ENCODE peak calls at places on chromosomes 13 and 19, in seven cellular contexts. One of them, this sample, is unnamed.

GRCh38 chr13:33489563-33489962 is 204.0 kb upstream of the STARD13 start:
- DNase-seq in body of pancreas: no peak
- DNase-seq in brain microvascular endothelial cell: no peak
- DNase-seq in ascending aorta: no peak
- DNase-seq in heart left ventricle: no peak
- DNase-seq in astrocyte: no peak
- DNase-seq in foreskin fibroblast: no peak
- DNase-seq in this sample: no peak

GRCh38 chr19:41879080-41879479 is 2.0 kb downstream of the CD79A start:
- DNase-seq in brain microvascular endothelial cell: no peak
- DNase-seq in foreskin fibroblast: no peak
- DNase-seq in body of pancreas: no peak
- DNase-seq in heart left ventricle: no peak
- DNase-seq in astrocyte: no peak
- DNase-seq in ascending aorta: no peak
- DNase-seq in this sample: no peak

GRCh38 chr19:35299523-35300339 is 7.8 kb downstream of the MAG start:
- DNase-seq in body of pancreas: no peak
- DNase-seq in foreskin fibroblast: no peak
- DNase-seq in ascending aorta: no peak
- DNase-seq in astrocyte: no peak
- DNase-seq in brain microvascular endothelial cell: no peak
- DNase-seq in heart left ventricle: no peak
- DNase-seq in this sample: no peak

GRCh38 chr13:112441226-112441625 is 65.1 kb downstream of the SPACA7 start:
- DNase-seq in body of pancreas: no peak
- DNase-seq in ascending aorta: no peak
- DNase-seq in brain microvascular endothelial cell: no peak
- DNase-seq in astrocyte: no peak
- DNase-seq in foreskin fibroblast: no peak
- DNase-seq in heart left ventricle: no peak
- DNase-seq in this sample: no peak

GRCh38 chr13:43769552-43769951 is 17.2 kb downstream of the ENOX1 start:
- DNase-seq in brain microvascular endothelial cell: no peak
- DNase-seq in ascending aorta: no peak
- DNase-seq in foreskin fibroblast: no peak
- DNase-seq in astrocyte: no peak
- DNase-seq in body of pancreas: no peak
- DNase-seq in heart left ventricle: no peak
- DNase-seq in this sample: no peak

GRCh38 chr19:10762656-10763055 is 44.8 kb downstream of the DNM2 start:
- DNase-seq in body of pancreas: no peak
- DNase-seq in ascending aorta: no peak
- DNase-seq in brain microvascular endothelial cell: no peak
- DNase-seq in foreskin fibroblast: no peak
- DNase-seq in astrocyte: no peak
- DNase-seq in heart left ventricle: no peak
- DNase-seq in this sample: no peak

GRCh38 chr13:59445812-59446211 is 717.9 kb downstream of the DIAPH3 start:
- DNase-seq in heart left ventricle: no peak
- DNase-seq in foreskin fibroblast: no peak
- DNase-seq in astrocyte: no peak
- DNase-seq in body of pancreas: no peak
- DNase-seq in ascending aorta: no peak
- DNase-seq in brain microvascular endothelial cell: no peak
- DNase-seq in this sample: no peak

GRCh38 chr13:71540098-71540497 is 326.9 kb downstream of the DACH1 start:
- DNase-seq in foreskin fibroblast: no peak
- DNase-seq in heart left ventricle: no peak
- DNase-seq in body of pancreas: no peak
- DNase-seq in brain microvascular endothelial cell: no peak
- DNase-seq in ascending aorta: no peak
- DNase-seq in astrocyte: no peak
- DNase-seq in this sample: no peak

GRCh38 chr13:113152894-113153809 is 5.3 kb upstream of the PROZ start:
- DNase-seq in astrocyte: peak; percentile 22
- DNase-seq in heart left ventricle: peak; percentile 78
- DNase-seq in body of pancreas: peak; percentile 60
- DNase-seq in brain microvascular endothelial cell: peak; percentile 36
- DNase-seq in ascending aorta: peak; percentile 76
- DNase-seq in foreskin fibroblast: no peak
- DNase-seq in this sample: no peak

GRCh38 chr13:52851153-52851962 is 2.9 kb upstream of the PCDH8 start:
- DNase-seq in foreskin fibroblast: peak; percentile 12
- DNase-seq in heart left ventricle: peak; percentile 55
- DNase-seq in brain microvascular endothelial cell: no peak
- DNase-seq in body of pancreas: peak; percentile 23
- DNase-seq in ascending aorta: no peak
- DNase-seq in astrocyte: no peak
- DNase-seq in this sample: peak; percentile 85

GRCh38 chr13:52848455-52849190 is at the start of gene PCDH8:
- DNase-seq in ascending aorta: no peak
- DNase-seq in astrocyte: no peak
- DNase-seq in brain microvascular endothelial cell: no peak
- DNase-seq in heart left ventricle: no peak
- DNase-seq in body of pancreas: peak; percentile 24
- DNase-seq in foreskin fibroblast: no peak
- DNase-seq in this sample: no peak

GRCh38 chr13:52849727-52850395 is 1.4 kb upstream of the PCDH8 start:
- DNase-seq in brain microvascular endothelial cell: no peak
- DNase-seq in heart left ventricle: no peak
- DNase-seq in astrocyte: no peak
- DNase-seq in ascending aorta: no peak
- DNase-seq in body of pancreas: no peak
- DNase-seq in foreskin fibroblast: no peak
- DNase-seq in this sample: no peak

GRCh38 chr13:52852444-52852843 is 4.0 kb upstream of the PCDH8 start:
- DNase-seq in brain microvascular endothelial cell: no peak
- DNase-seq in heart left ventricle: no peak
- DNase-seq in astrocyte: no peak
- DNase-seq in body of pancreas: no peak
- DNase-seq in ascending aorta: no peak
- DNase-seq in foreskin fibroblast: no peak
- DNase-seq in this sample: no peak

GRCh38 chr13:52850396-52851152 is 2.1 kb upstream of the PCDH8 start:
- DNase-seq in brain microvascular endothelial cell: no peak
- DNase-seq in astrocyte: peak; percentile 4
- DNase-seq in ascending aorta: peak; percentile 73
- DNase-seq in foreskin fibroblast: peak; percentile 32
- DNase-seq in body of pancreas: peak; percentile 65
- DNase-seq in heart left ventricle: peak; percentile 84
- DNase-seq in this sample: no peak
- TF ChIP-seq CTCF in brain microvascular endothelial cell: peak; percentile 12
- TF ChIP-seq CTCF in astrocyte: no peak
- TF ChIP-seq CTCF in ascending aorta: no peak
- TF ChIP-seq CTCF in foreskin fibroblast: no peak
- TF ChIP-seq CTCF in body of pancreas: no peak
- TF ChIP-seq CTCF in heart left ventricle: peak; percentile 6
- TF ChIP-seq CTCF in this sample: peak; percentile 43

GRCh38 chr19:38210458-38210987 is 13.5 kb downstream of the DPF1 start:
- DNase-seq in foreskin fibroblast: no peak
- DNase-seq in heart left ventricle: peak; percentile 84
- DNase-seq in astrocyte: no peak
- DNase-seq in brain microvascular endothelial cell: no peak
- DNase-seq in body of pancreas: peak; percentile 29
- DNase-seq in ascending aorta: no peak
- DNase-seq in this sample: no peak
- H3K4me3 ChIP-seq in foreskin fibroblast: peak overlapping the region; percentile 25
- H3K4me3 ChIP-seq in heart left ventricle: peak overlapping the region; percentile 50
- H3K4me3 ChIP-seq in astrocyte: no peak overlapping the region
- H3K4me3 ChIP-seq in brain microvascular endothelial cell: peak overlapping the region; percentile 5
- H3K4me3 ChIP-seq in body of pancreas: no peak overlapping the region
- H3K4me3 ChIP-seq in ascending aorta: peak overlapping the region; percentile 55
- H3K4me3 ChIP-seq in this sample: no peak overlapping the region

DNA sequence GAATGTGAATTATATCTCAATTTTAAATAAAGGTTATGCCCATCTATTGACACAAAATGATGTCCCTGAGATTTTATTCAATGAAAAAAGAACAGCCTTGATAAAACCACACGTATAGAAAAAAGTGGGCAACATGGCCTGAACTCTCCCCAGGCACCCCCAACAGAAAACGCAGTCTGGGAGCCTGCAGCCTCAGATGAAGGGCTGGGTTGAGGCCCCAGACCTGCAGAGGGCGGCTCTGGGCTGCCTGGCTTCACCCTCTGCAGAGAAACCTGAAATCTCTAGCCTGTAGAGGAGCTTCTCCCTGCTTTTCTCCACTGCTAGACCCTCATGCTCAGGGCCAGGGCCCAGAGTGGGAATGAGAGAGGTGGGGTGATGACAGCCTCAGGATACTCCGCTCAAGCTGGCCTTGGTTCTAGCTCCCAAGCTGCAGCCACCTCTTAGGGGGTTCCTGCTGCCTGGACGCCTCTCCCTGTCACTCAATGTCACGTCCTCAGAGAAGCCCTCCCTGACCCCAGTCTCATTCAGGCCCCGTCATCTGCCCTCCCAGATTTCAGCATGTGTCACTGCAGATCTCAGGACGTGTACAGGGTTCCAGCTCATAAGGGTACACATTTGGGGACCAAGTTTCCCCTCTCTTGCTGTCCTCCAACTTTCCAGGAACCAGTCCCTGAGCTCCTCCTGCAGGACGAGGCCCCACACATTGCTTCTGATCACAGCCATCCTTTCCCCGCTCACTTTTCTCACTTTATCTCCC is 1.8 kb downstream of the MBD3 start:
- DNase-seq in ascending aorta: no peak
- DNase-seq in foreskin fibroblast: no peak
- DNase-seq in astrocyte: no peak
- DNase-seq in heart left ventricle: no peak
- DNase-seq in brain microvascular endothelial cell: no peak
- DNase-seq in body of pancreas: no peak
- DNase-seq in this sample: no peak
- TF ChIP-seq CTCF in ascending aorta: no peak
- TF ChIP-seq CTCF in foreskin fibroblast: peak; percentile 25
- TF ChIP-seq CTCF in astrocyte: no peak
- TF ChIP-seq CTCF in heart left ventricle: no peak
- TF ChIP-seq CTCF in brain microvascular endothelial cell: peak; percentile 63
- TF ChIP-seq CTCF in body of pancreas: no peak
- TF ChIP-seq CTCF in this sample: peak; percentile 61

DNA sequence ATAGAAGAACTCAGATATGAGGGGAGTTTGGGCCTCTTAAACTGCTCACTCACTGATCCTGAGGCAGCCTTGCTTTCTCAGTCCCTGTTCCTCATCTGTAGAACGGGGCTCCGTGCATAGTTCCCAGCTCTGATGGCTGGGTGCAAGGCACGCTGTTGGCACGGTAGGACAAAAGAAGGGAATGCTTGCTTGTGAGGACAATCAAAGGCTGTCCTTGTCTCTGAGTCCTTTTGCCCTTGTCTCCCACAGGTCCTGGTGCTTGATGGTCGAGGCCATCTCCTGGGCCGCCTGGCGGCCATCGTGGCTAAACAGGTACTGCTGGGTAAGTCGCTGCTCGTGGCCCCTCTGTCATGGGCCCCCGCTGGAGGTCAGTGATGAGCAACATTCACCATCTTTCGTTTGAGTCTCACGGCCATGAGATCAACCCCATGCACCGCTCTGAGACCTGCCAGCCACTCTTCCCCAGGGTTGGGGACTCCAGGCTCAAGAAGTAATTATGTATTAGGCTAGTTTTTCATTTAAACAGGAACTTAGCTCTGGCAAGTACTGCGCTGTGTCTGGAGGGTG is 2.3 kb downstream of the RPL13A start:
- DNase-seq in brain microvascular endothelial cell: no peak
- DNase-seq in foreskin fibroblast: no peak
- DNase-seq in ascending aorta: no peak
- DNase-seq in body of pancreas: no peak
- DNase-seq in astrocyte: no peak
- DNase-seq in heart left ventricle: no peak
- DNase-seq in this sample: no peak
- H3K4me3 ChIP-seq in brain microvascular endothelial cell: peak overlapping the region; percentile 85
- H3K4me3 ChIP-seq in foreskin fibroblast: peak overlapping the region; percentile 87
- H3K4me3 ChIP-seq in ascending aorta: peak overlapping the region; percentile 97
- H3K4me3 ChIP-seq in body of pancreas: no peak overlapping the region
- H3K4me3 ChIP-seq in astrocyte: peak overlapping the region; percentile 98
- H3K4me3 ChIP-seq in heart left ventricle: peak overlapping the region; percentile 97
- H3K4me3 ChIP-seq in this sample: peak overlapping the region; percentile 95